ENCODE peak calls at places on chromosomes 2 and 18, in ten cellular contexts. K is SJSA1, D is GM23248, M is BE2C, Y is cardiac muscle cell, C is heart left ventricle, F is body of pancreas, T is psoas muscle, I is tibial artery, V is Peyer's patch. Z is an unnamed sample.

GRCh38 chr18:65235966-65236634 is 514.7 kb upstream of the CDH7 start:
- DNase-seq in K (no peak), D (no peak), M (peak; percentile 68), Y (no peak), C (no peak), F (peak; percentile 14), T (no peak), I (no peak), V (no peak), Z (no peak)

GRCh38 chr2:128754246-128754724 is 435.6 kb upstream of the HS6ST1 start:
- DNase-seq in K (no peak), D (no peak), M (peak; percentile 50), Y (peak; percentile 86), C (peak; percentile 63), F (no peak), T (no peak), I (no peak), V (peak; percentile 85), Z (peak; percentile 66)

GRCh38 chr2:6580982-6581381 is 284.7 kb downstream of the CMPK2 start:
- DNase-seq in K (no peak), D (peak; percentile 62), M (no peak), Y (no peak), C (no peak), F (no peak), T (no peak), I (no peak), V (no peak), Z (no peak)

GRCh38 chr2:207041753-207042152 is 102.4 kb downstream of the CPO start:
- DNase-seq in K (no peak), D (peak; percentile 8), M (no peak), Y (no peak), C (no peak), F (no peak), T (no peak), I (no peak), V (no peak), Z (no peak)

GRCh38 chr2:190099890-190100289 is 37.4 kb upstream of the MSTN start:
- DNase-seq in K (no peak), D (no peak), M (no peak), Y (no peak), C (no peak), F (no peak), T (no peak), I (no peak), V (no peak), Z (no peak)

GRCh38 chr2:205352593-205352992 is 329.7 kb upstream of the NRP2 start:
- DNase-seq in K (no peak), D (peak; percentile 67), M (no peak), Y (peak; percentile 19), C (no peak), F (no peak), T (no peak), I (no peak), V (no peak), Z (no peak)

GRCh38 chr2:147345246-147345645 is 499.6 kb upstream of the ACVR2A start:
- DNase-seq in K (no peak), D (peak; percentile 58), M (no peak), Y (peak; percentile 32), C (no peak), F (no peak), T (no peak), I (no peak), V (peak; percentile 73), Z (no peak)

GRCh38 chr2:39468574-39469331 is 31.7 kb upstream of the MAP4K3 start:
- DNase-seq in K (no peak), D (peak; percentile 39), M (no peak), Y (peak; percentile 77), C (no peak), F (peak; percentile 14), T (no peak), I (no peak), V (no peak), Z (no peak)

GRCh38 chr18:51345848-51346391 is 148.4 kb upstream of the MEX3C start:
- DNase-seq in K (no peak), D (no peak), M (no peak), Y (no peak), C (no peak), F (no peak), T (no peak), I (no peak), V (no peak), Z (no peak)

GRCh38 chr2:112803691-112804521 is 19.6 kb upstream of the IL1A start:
- DNase-seq in K (peak; percentile 57), D (peak; percentile 73), M (no peak), Y (peak; percentile 63), C (no peak), F (no peak), T (no peak), I (no peak), V (no peak), Z (no peak)

GRCh38 chr2:147531299-147531698 is 313.5 kb upstream of the ACVR2A start:
- DNase-seq in K (no peak), D (no peak), M (no peak), Y (no peak), C (no peak), F (no peak), T (no peak), I (no peak), V (no peak), Z (no peak)

GRCh38 chr18:13813271-13813849 is 10.6 kb upstream of the MC5R start:
- DNase-seq in K (peak; percentile 38), D (peak; percentile 67), M (peak; percentile 45), Y (peak; percentile 66), C (peak; percentile 26), F (peak; percentile 70), T (no peak), I (no peak), V (peak; percentile 87), Z (peak; percentile 38)

GRCh38 chr18:51361130-51361860 is 163.8 kb upstream of the MEX3C start:
- DNase-seq in K (no peak), D (no peak), M (no peak), Y (peak; percentile 82), C (peak; percentile 18), F (no peak), T (no peak), I (no peak), V (no peak), Z (no peak)

GRCh38 chr2:168336786-168337388 is 89.5 kb upstream of the STK39 start:
- DNase-seq in K (no peak), D (no peak), M (peak; percentile 7), Y (no peak), C (no peak), F (peak; percentile 84), T (no peak), I (no peak), V (peak; percentile 83), Z (no peak)

GRCh38 chr2:75521225-75521872 is 39.4 kb downstream of the EVA1A start:
- DNase-seq in K (no peak), D (no peak), M (no peak), Y (no peak), C (no peak), F (no peak), T (no peak), I (no peak), V (no peak), Z (no peak)

DNA sequence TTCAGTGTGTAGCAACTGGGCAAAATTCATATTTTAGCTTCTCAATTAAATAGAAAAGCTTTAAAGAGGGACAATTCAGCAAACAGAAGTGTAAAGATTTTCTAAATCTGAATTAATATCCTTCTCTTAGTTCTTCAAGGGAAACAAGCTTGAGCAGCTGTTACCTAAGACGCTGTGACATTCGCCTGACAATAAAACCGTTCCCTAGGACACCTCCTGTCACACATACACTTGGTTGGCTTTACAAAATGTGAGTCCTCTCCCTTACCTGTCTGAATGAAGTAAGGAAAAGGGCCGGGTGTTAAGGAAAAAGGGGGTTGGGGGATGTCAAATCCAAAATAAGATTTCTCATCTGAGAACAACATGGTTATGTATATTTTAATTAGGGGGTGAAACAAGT is 2.1 kb downstream of the SERTAD2 start:
- DNase-seq in K (no peak), D (no peak), M (no peak), Y (no peak), C (no peak), F (no peak), T (no peak), I (no peak), V (no peak), Z (no peak)
- H3K4me1 ChIP-seq in K (peaks cover 30% of the 10 kb centered on the region), D (peaks cover 64% of the 10 kb centered on the region), M (no peaks in the 10 kb centered on the region), Y (peaks cover 66% of the 10 kb centered on the region), C (peaks cover 68% of the 10 kb centered on the region), F (peaks cover 60% of the 10 kb centered on the region), T (peaks cover 55% of the 10 kb centered on the region), I (peaks cover 45% of the 10 kb centered on the region), V (no peaks in the 10 kb centered on the region), Z (peaks cover 91% of the 10 kb centered on the region)

GRCh38 chr2:238599549-238600505 is 173.1 kb downstream of the ASB1 start:
- DNase-seq in K (no peak), D (no peak), M (no peak), Y (no peak), C (no peak), F (no peak), T (no peak), I (peak; percentile 58), V (no peak), Z (no peak)

GRCh38 chr2:238597638-238598528 is 171.2 kb downstream of the ASB1 start:
- DNase-seq in K (no peak), D (peak; percentile 15), M (no peak), Y (no peak), C (no peak), F (no peak), T (no peak), I (peak; percentile 60), V (no peak), Z (no peak)

GRCh38 chr2:238596571-238597551 is 170.1 kb downstream of the ASB1 start:
- DNase-seq in K (peak; percentile 93), D (peak; percentile 93), M (no peak), Y (peak; percentile 94), C (peak; percentile 41), F (peak; percentile 65), T (peak; percentile 85), I (peak; percentile 81), V (no peak), Z (peak; percentile 51)

GRCh38 chr2:238600506-238601432 is 174.0 kb downstream of the ASB1 start:
- DNase-seq in K (no peak), D (peak; percentile 13), M (no peak), Y (no peak), C (no peak), F (no peak), T (no peak), I (peak; percentile 62), V (no peak), Z (no peak)

GRCh38 chr2:238598802-238599530 is 172.2 kb downstream of the ASB1 start:
- DNase-seq in K (no peak), D (no peak), M (no peak), Y (no peak), C (no peak), F (no peak), T (no peak), I (peak; percentile 53), V (no peak), Z (no peak)
- H3K4me1 ChIP-seq in K (peaks cover 20% of the 10 kb centered on the region), D (peaks cover 39% of the 10 kb centered on the region), M (no peaks in the 10 kb centered on the region), Y (no peaks in the 10 kb centered on the region), C (no peaks in the 10 kb centered on the region), F (peaks cover 24% of the 10 kb centered on the region), T (peaks cover 6% of the 10 kb centered on the region), I (peaks cover 46% of the 10 kb centered on the region), V (no peaks in the 10 kb centered on the region), Z (peaks cover 39% of the 10 kb centered on the region)

GRCh38 chr2:85776672-85777071 is 22.9 kb downstream of the ATOH8 start:
- DNase-seq in K (no peak), D (no peak), M (no peak), Y (no peak), C (no peak), F (no peak), T (no peak), I (peak; percentile 60), V (no peak), Z (peak; percentile 18)
- H3K4me1 ChIP-seq in K (peaks cover 37% of the 10 kb centered on the region), D (peaks cover 22% of the 10 kb centered on the region), M (peaks cover 27% of the 10 kb centered on the region), Y (peaks cover 44% of the 10 kb centered on the region), C (peaks cover 63% of the 10 kb centered on the region), F (peaks cover 35% of the 10 kb centered on the region), T (peaks cover 93% of the 10 kb centered on the region), I (peaks cover 95% of the 10 kb centered on the region), V (no peaks in the 10 kb centered on the region), Z (peaks cover 97% of the 10 kb centered on the region)

GRCh38 chr2:240559271-240559670 is 886 bp upstream of the DUSP28 start:
- DNase-seq in K (no peak), D (no peak), M (no peak), Y (no peak), C (no peak), F (no peak), T (no peak), I (no peak), V (no peak), Z (no peak)
- H3K4me1 ChIP-seq in K (peaks cover 23% of the 10 kb centered on the region), D (peaks cover 26% of the 10 kb centered on the region), M (peaks cover 4% of the 10 kb centered on the region), Y (peaks cover 5% of the 10 kb centered on the region), C (peaks cover 67% of the 10 kb centered on the region), F (peaks cover 45% of the 10 kb centered on the region), T (peaks cover 42% of the 10 kb centered on the region), I (peaks cover 47% of the 10 kb centered on the region), V (peaks cover 4% of the 10 kb centered on the region), Z (peaks cover 61% of the 10 kb centered on the region)